ENCODE peak calls at places on chromosomes 3 and 15, in five cellular contexts. V is breast epithelium, R is esophagus squamous epithelium, P is ovary, A is uterus. B is an unnamed sample.

GRCh38 chr15:60416519-60416918 is 18.7 kb upstream of the ANXA2 start:
- DNase-seq in P (no peak), A (no peak), V (no peak), R (no peak), B (no peak)

GRCh38 chr3:65936908-65937638 is 101.6 kb downstream of the MAGI1 start:
- DNase-seq in R (no peak), V (no peak), A (no peak), P (no peak), B (peak; percentile 31)

GRCh38 chr15:90660195-90660995 is 56.8 kb upstream of the BLM start:
- DNase-seq in P (peak; percentile 60), A (peak; percentile 73), V (peak; percentile 60), R (peak; percentile 12), B (peak; percentile 72)

GRCh38 chr3:183515968-183516851 is 39.3 kb downstream of the KLHL6 start:
- DNase-seq in R (no peak), V (no peak), P (no peak), A (no peak), B (peak; percentile 50)

GRCh38 chr3:117407317-117407716 is 697.7 kb downstream of the TUSC7 start:
- DNase-seq in R (no peak), P (no peak), V (no peak), A (no peak), B (no peak)

GRCh38 chr3:123733341-123733740 is 148.5 kb upstream of the HACD2 start:
- DNase-seq in R (no peak), P (no peak), A (no peak), V (no peak), B (no peak)

GRCh38 chr3:134367869-134368750 is 6.1 kb downstream of the AMOTL2 start:
- DNase-seq in A (no peak), P (no peak), R (no peak), V (peak; percentile 12), B (peak; percentile 14)

GRCh38 chr15:48058371-48058770 is 62.4 kb upstream of the SLC24A5 start:
- DNase-seq in P (no peak), A (no peak), R (no peak), V (no peak), B (no peak)

GRCh38 chr15:73983211-73983727 is 8.8 kb downstream of the STOML1 start:
- DNase-seq in R (no peak), A (peak; percentile 65), V (peak; percentile 84), P (peak; percentile 65), B (peak; percentile 68)

GRCh38 chr3:149042766-149043386 is 43.5 kb downstream of the HLTF start:
- DNase-seq in A (no peak), V (no peak), P (no peak), R (no peak), B (no peak)

GRCh38 chr3:13567684-13568514 is 19.0 kb downstream of the FBLN2 start:
- DNase-seq in R (no peak), P (no peak), A (no peak), V (no peak), B (peak; percentile 53)

GRCh38 chr3:36804295-36805055 is 40.1 kb upstream of the DCLK3 start:
- DNase-seq in V (no peak), P (no peak), R (no peak), A (no peak), B (no peak)

GRCh38 chr3:179948740-179949139 is 88.0 kb downstream of the PEX5L start:
- DNase-seq in P (no peak), A (no peak), V (no peak), R (no peak), B (no peak)

GRCh38 chr3:176840604-176841287 is 356.5 kb downstream of the TBL1XR1 start:
- DNase-seq in V (no peak), A (no peak), P (no peak), R (no peak), B (no peak)

GRCh38 chr15:60511351-60512157 is 32.6 kb upstream of the ICE2 start:
- DNase-seq in R (no peak), V (no peak), P (no peak), A (no peak), B (peak; percentile 21)

GRCh38 chr3:189721873-189722665 is 90.9 kb downstream of the TP63 start:
- DNase-seq in A (no peak), P (no peak), R (no peak), V (no peak), B (no peak)

GRCh38 chr3:172102883-172103310 is 63.5 kb downstream of the FNDC3B start:
- DNase-seq in P (no peak), R (no peak), V (no peak), A (no peak), B (no peak)

GRCh38 chr3:11954312-11954934 is 49.8 kb upstream of the SYN2 start:
- DNase-seq in V (no peak), P (peak; percentile 19), A (peak; percentile 51), R (no peak), B (peak; percentile 20)

GRCh38 chr3:113039546-113039945 is 48.8 kb downstream of the GTPBP8 start:
- DNase-seq in R (no peak), A (no peak), V (no peak), P (no peak), B (no peak)

GRCh38 chr3:113043686-113044085 is 52.9 kb downstream of the GTPBP8 start:
- DNase-seq in A (no peak), V (no peak), P (no peak), R (no peak), B (no peak)

GRCh38 chr3:113035387-113035982 is 44.7 kb downstream of the GTPBP8 start:
- DNase-seq in V (no peak), A (no peak), R (no peak), P (no peak), B (no peak)

GRCh38 chr3:113038326-113038725 is 47.5 kb downstream of the GTPBP8 start:
- DNase-seq in R (no peak), V (no peak), P (no peak), A (no peak), B (no peak)

DNA sequence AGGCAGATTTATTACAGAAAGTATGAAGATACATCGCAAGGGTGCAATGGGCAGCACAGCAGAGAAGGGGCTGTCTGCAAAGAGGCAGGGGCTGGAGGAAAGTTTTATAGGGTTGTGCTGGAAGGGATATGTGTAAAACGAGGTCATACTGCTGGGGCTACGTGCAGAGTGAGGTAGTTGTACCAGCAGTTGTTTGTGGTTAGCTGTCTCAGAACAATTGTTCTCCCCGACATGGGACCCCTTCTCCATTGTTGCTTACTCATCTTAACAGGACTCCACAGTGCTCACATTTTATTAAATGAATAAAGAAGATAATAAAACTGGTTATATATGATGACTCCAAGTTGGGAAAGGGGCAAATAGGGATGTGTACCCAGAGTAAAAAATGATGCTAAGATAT is 49.4 kb downstream of the GTPBP8 start:
- DNase-seq in A (no peak), V (no peak), R (no peak), P (no peak), B (no peak)
- TF ChIP-seq POLR2A in A (no peak), V (no peak), R (no peak), P (no peak), B (no peak)

DNA sequence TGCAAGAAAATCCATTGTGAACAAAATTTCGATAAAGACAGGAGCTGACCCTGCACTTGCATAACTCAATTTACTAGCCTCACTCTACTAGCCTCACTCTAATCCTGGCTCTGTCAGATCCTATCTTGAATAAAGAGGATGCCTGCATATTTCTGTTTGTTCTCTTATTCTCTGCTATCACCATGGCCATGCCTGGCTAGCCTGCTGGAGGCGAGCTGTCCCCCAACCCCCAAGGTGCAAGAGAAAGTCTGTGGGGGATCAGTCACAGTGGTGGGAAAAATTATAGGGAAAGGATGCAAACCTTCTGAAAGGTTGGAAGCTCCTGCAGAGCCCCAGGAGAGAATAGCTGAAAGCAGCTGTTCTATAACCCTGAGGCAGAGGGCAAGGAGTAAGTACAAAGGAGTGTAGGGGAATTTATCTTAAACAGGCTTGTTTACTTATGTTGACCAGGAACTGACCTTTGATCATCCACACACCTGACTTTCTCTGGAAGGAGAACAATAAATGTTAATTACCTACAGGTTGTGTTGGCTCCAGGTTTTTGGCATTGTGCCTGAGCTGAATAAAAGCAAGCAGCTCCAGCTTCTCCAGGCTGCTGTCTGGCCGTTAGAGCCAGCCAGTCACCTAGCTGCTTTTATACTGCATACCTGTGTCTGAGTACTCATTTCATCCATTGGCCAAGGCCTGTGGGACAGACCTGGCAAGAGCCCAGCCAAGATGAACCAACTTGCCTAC is 137.7 kb upstream of the RASGRP1 start:
- DNase-seq in V (peak; percentile 56), A (no peak), R (no peak), P (no peak), B (peak; percentile 23)
- H3K4me1 ChIP-seq in V (no peaks in the 10 kb centered on the region), A (no peaks in the 10 kb centered on the region), R (peaks cover 11% of the 10 kb centered on the region), P (no peaks in the 10 kb centered on the region), B (no peaks in the 10 kb centered on the region)

GRCh38 chr3:54358969-54359648 is 236.8 kb downstream of the CACNA2D3 start:
- DNase-seq in R (no peak), V (no peak), A (no peak), P (no peak), B (no peak)
- H3K27ac ChIP-seq in R (no peak overlapping the region), V (no peak overlapping the region), A (no peak overlapping the region), P (no peak overlapping the region), B (no peak overlapping the region)

GRCh38 chr3:49001155-49001554 is 6.0 kb upstream of the WDR6 start:
- DNase-seq in A (no peak), P (no peak), R (no peak), V (no peak), B (no peak)

GRCh38 chr3:48996640-48997039 is 6.6 kb downstream of the P4HTM start:
- DNase-seq in R (no peak), A (no peak), P (no peak), V (no peak), B (no peak)

GRCh38 chr3:48997102-48997637 is 7.1 kb downstream of the P4HTM start:
- DNase-seq in P (no peak), R (no peak), V (no peak), A (no peak), B (no peak)

GRCh38 chr3:48999085-48999858 is 7.9 kb upstream of the WDR6 start:
- DNase-seq in V (no peak), A (no peak), R (no peak), P (no peak), B (no peak)

DNA sequence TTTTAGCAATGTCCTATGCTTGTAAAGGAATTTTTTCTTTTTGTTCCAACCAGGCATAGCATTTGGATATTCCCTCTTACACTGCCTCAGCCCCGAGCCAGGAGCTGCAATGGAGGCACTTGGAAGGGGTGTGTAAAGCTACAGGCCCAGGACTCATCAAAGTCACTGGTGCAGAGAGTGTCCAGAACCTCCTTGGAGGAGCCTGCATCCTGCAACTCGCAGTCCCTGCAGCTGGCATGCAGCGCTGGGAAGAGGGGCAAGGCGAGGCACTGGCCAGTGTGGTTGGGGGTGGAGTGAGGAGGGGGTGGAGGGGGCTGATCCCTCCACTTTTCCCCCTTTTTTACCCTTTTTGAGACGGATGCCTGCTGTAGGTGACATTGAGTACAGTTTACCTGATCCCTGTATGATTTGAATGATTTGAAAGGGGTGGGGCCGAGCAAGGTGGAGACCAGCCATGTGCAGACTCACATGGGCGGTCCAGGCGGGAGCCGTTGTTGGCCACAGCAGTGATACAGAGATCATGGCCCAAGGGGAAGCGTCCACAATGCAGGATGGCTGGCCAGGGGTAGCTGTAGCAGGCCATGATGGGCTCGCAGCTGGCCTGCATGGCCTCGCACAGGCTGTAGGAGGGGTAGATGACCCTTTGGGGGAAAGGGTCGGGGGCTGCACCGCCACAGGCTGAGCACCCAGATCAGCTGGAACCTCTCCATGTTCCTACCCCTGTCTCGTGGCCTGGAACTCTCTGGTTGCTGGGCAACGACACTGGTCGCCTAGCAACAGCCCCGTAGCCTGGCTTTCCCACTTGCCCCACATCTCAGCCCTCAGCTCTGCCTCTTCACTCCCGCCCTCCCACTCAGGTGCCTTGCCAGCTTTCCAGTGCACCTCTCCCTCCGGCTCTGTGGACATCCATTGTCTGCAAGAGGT is 7.9 kb downstream of the P4HTM start:
- DNase-seq in P (no peak), V (no peak), R (no peak), A (no peak), B (no peak)
- TF ChIP-seq POLR2A in P (no peak), V (no peak), R (no peak), A (no peak), B (no peak)

B was measured in upper lobe of left lung.